ENCODE peak calls at places on chromosomes 5 and 9, in five cellular contexts. V is Kasumi-1, H is stromal cell of bone marrow, G is GM12891, S is mammary epithelial cell. R is an unnamed sample.

GRCh38 chr5:5065472-5065871 is 74.7 kb upstream of the ADAMTS16 start:
- DNase-seq in S (no peak), G (no peak), H (no peak), V (no peak), R (no peak)

GRCh38 chr9:135006911-135007570 is 80.4 kb upstream of the OLFM1 start:
- DNase-seq in H (no peak), G (no peak), S (no peak), V (no peak), R (no peak)

GRCh38 chr5:100406640-100407039 is 128.5 kb upstream of the FAM174A start:
- DNase-seq in S (no peak), H (peak), V (no peak), G (no peak), R (no peak)

GRCh38 chr5:6759401-6759800 is 46.2 kb downstream of the TENT4A start:
- DNase-seq in G (no peak), V (no peak), S (no peak), H (no peak), R (no peak)

GRCh38 chr5:73892806-73893205 is 266.8 kb downstream of the ARHGEF28 start:
- DNase-seq in V (no peak), H (peak), S (peak), G (no peak), R (no peak)

GRCh38 chr9:73074176-73074708 is 77.4 kb upstream of the ANXA1 start:
- DNase-seq in V (no peak), H (no peak), S (no peak), G (no peak), R (no peak)

GRCh38 chr5:177336112-177336511 is 15.4 kb downstream of the LMAN2 start:
- DNase-seq in G (no peak), H (no peak), V (peak), S (no peak), R (no peak)

GRCh38 chr9:81225586-81225985 is 463.8 kb downstream of the TLE1 start:
- DNase-seq in V (no peak), H (no peak), G (no peak), S (peak), R (no peak)

GRCh38 chr5:67196537-67197059 is at the start of gene CD180:
- DNase-seq in H (no peak), V (peak), S (no peak), G (no peak), R (no peak)

GRCh38 chr5:110371725-110372041 is 354.8 kb downstream of the TMEM232 start:
- DNase-seq in V (peak), G (no peak), S (no peak), H (no peak), R (no peak)

GRCh38 chr9:123391233-123391632 is 35.2 kb downstream of the CRB2 start:
- DNase-seq in H (no peak), V (no peak), G (no peak), S (no peak), R (no peak)

GRCh38 chr9:89765211-89765610 is 160.4 kb downstream of the GADD45G start:
- DNase-seq in G (no peak), V (no peak), H (no peak), S (no peak), R (no peak)

GRCh38 chr9:2755285-2755684 is 38.0 kb downstream of the KCNV2 start:
- DNase-seq in H (no peak), S (no peak), V (no peak), G (no peak), R (no peak)

GRCh38 chr9:109799792-109800191 is 19.8 kb downstream of the PALM2AKAP2 start:
- DNase-seq in V (no peak), H (peak), G (no peak), S (peak), R (no peak)

GRCh38 chr5:169151051-169151805 is 149.7 kb downstream of the SLIT3 start:
- DNase-seq in S (no peak), H (no peak), G (no peak), V (no peak), R (no peak)

GRCh38 chr9:32969270-32969669 is 32.2 kb downstream of the APTX start:
- DNase-seq in V (no peak), G (no peak), S (peak), H (no peak), R (no peak)

GRCh38 chr5:156402387-156402921 is 75.5 kb downstream of the SGCD start:
- DNase-seq in H (no peak), S (no peak), V (no peak), G (peak), R (peak)